ENCODE peak calls at places on chromosomes 12 and 14, in four cellular contexts. One of them, this sample, is unnamed.
A peak's percentile ranks its signal among the peaks of the same experiment; 100 is the strongest.

GRCh38 chr14:101237241-101237616 is 324.1 kb upstream of the DIO3 start:
- DNase-seq in nephron progenitor cell: no peak
- DNase-seq in mucosa of descending colon: no peak
- DNase-seq in EH: no peak
- DNase-seq in this sample: no peak

GRCh38 chr12:21860128-21860527 is 81.1 kb downstream of the ABCC9 start:
- DNase-seq in nephron progenitor cell: no peak
- DNase-seq in mucosa of descending colon: no peak
- DNase-seq in EH: no peak
- DNase-seq in this sample: no peak

GRCh38 chr14:101527987-101528386 is 33.3 kb upstream of the DIO3 start:
- DNase-seq in nephron progenitor cell: no peak
- DNase-seq in mucosa of descending colon: no peak
- DNase-seq in EH: no peak
- DNase-seq in this sample: no peak

GRCh38 chr12:78385541-78385940 is 479.0 kb upstream of the SYT1 start:
- DNase-seq in nephron progenitor cell: no peak
- DNase-seq in mucosa of descending colon: no peak
- DNase-seq in EH: peak; percentile 27
- DNase-seq in this sample: peak; percentile 33

GRCh38 chr12:2457215-2458112 is 337.3 kb upstream of the FKBP4 start:
- DNase-seq in nephron progenitor cell: no peak
- DNase-seq in mucosa of descending colon: no peak
- DNase-seq in EH: no peak
- DNase-seq in this sample: no peak

GRCh38 chr14:20631023-20631820 is 10.3 kb downstream of the OR6S1 start:
- DNase-seq in nephron progenitor cell: peak; percentile 75
- DNase-seq in mucosa of descending colon: peak; percentile 54
- DNase-seq in EH: peak; percentile 60
- DNase-seq in this sample: peak; percentile 71

GRCh38 chr14:32078030-32078793 is 1.1 kb downstream of the ARHGAP5 start:
- DNase-seq in nephron progenitor cell: peak; percentile 12
- DNase-seq in mucosa of descending colon: peak; percentile 58
- DNase-seq in EH: peak; percentile 49
- DNase-seq in this sample: peak; percentile 9

GRCh38 chr12:90851800-90852718 is 102.9 kb downstream of the CCER1 start:
- DNase-seq in nephron progenitor cell: no peak
- DNase-seq in mucosa of descending colon: no peak
- DNase-seq in EH: no peak
- DNase-seq in this sample: no peak

GRCh38 chr14:50943261-50943942 is 881 bp downstream of the PYGL start:
- DNase-seq in nephron progenitor cell: peak; percentile 75
- DNase-seq in mucosa of descending colon: peak; percentile 53
- DNase-seq in EH: peak; percentile 57
- DNase-seq in this sample: no peak

GRCh38 chr12:53325539-53326061 is 4.2 kb upstream of the AAAS start:
- DNase-seq in nephron progenitor cell: peak; percentile 54
- DNase-seq in mucosa of descending colon: peak; percentile 16
- DNase-seq in EH: peak; percentile 24
- DNase-seq in this sample: no peak

GRCh38 chr14:76705214-76705613 is 56.1 kb upstream of the VASH1 start:
- DNase-seq in nephron progenitor cell: no peak
- DNase-seq in mucosa of descending colon: no peak
- DNase-seq in EH: no peak
- DNase-seq in this sample: no peak

GRCh38 chr14:63544641-63545234 is 1.6 kb upstream of the PPP2R5E start:
- DNase-seq in nephron progenitor cell: no peak
- DNase-seq in mucosa of descending colon: peak; percentile 37
- DNase-seq in EH: peak; percentile 46
- DNase-seq in this sample: peak; percentile 16

GRCh38 chr12:93287152-93287551 is 90.6 kb upstream of the NUDT4 start:
- DNase-seq in nephron progenitor cell: no peak
- DNase-seq in mucosa of descending colon: no peak
- DNase-seq in EH: peak; percentile 18
- DNase-seq in this sample: no peak

GRCh38 chr12:59185291-59185690 is 265.0 kb upstream of the LRIG3 start:
- DNase-seq in nephron progenitor cell: no peak
- DNase-seq in mucosa of descending colon: no peak
- DNase-seq in EH: no peak
- DNase-seq in this sample: no peak

GRCh38 chr12:48815281-48816110 is 2.8 kb upstream of the CACNB3 start:
- DNase-seq in nephron progenitor cell: peak; percentile 78
- DNase-seq in mucosa of descending colon: peak; percentile 87
- DNase-seq in EH: peak; percentile 90
- DNase-seq in this sample: peak; percentile 73

GRCh38 chr12:5254703-5255102 is 177.2 kb upstream of the NTF3 start:
- DNase-seq in nephron progenitor cell: no peak
- DNase-seq in mucosa of descending colon: no peak
- DNase-seq in EH: peak; percentile 40
- DNase-seq in this sample: no peak

This sample was measured in HFFc6.